ENCODE peak calls at places on chromosomes 1 and 21, in four cellular contexts. Z is OCI-LY7, M is GM23338, W is K562. J is an unnamed sample.
A peak's percentile ranks its signal among the peaks of the same experiment; 100 is the strongest.

GRCh38 chr1:9753121-9753531 is 70.6 kb downstream of the CLSTN1 start:
- DNase-seq in M (no peak), W (no peak), Z (no peak), J (peak; percentile 41)

GRCh38 chr21:17854771-17855170 is 35.6 kb upstream of the C21orf91 start:
- DNase-seq in M (no peak), Z (no peak), W (no peak), J (no peak)

GRCh38 chr1:205248793-205249601 is 21.3 kb downstream of the TMCC2 start:
- DNase-seq in M (no peak), Z (no peak), W (peak; percentile 69), J (peak; percentile 89)

GRCh38 chr1:100950776-100951175 is 54.9 kb downstream of the SLC30A7 start:
- DNase-seq in Z (no peak), M (peak; percentile 64), W (no peak), J (no peak)

GRCh38 chr1:194289569-194290266 is 1103.3 kb upstream of the B3GALT2 start:
- DNase-seq in W (no peak), M (peak; percentile 6), Z (peak; percentile 98), J (no peak)

GRCh38 chr21:25161571-25161970 is 445.7 kb downstream of the MRPL39 start:
- DNase-seq in M (no peak), Z (no peak), W (no peak), J (no peak)

GRCh38 chr1:226325178-226325577 is 16.2 kb upstream of the LIN9 start:
- DNase-seq in W (no peak), M (no peak), Z (no peak), J (no peak)

GRCh38 chr1:182664281-182664680 is 20.1 kb downstream of the RGS8 start:
- DNase-seq in Z (no peak), M (no peak), W (no peak), J (no peak)

GRCh38 chr21:36210779-36211659 is 54.4 kb downstream of the DOP1B start:
- DNase-seq in Z (no peak), M (peak; percentile 18), W (no peak), J (no peak)

GRCh38 chr1:29397256-29397590 is 160.9 kb downstream of the PTPRU start:
- DNase-seq in M (no peak), W (no peak), Z (no peak), J (peak; percentile 4)

GRCh38 chr1:207817778-207818751 is 66.2 kb downstream of the CD46 start:
- DNase-seq in M (no peak), Z (no peak), W (peak; percentile 83), J (no peak)

GRCh38 chr1:52477876-52478275 is 73.5 kb downstream of the PRPF38A start:
- DNase-seq in M (no peak), W (no peak), Z (no peak), J (no peak)

GRCh38 chr1:91383461-91383860 is 21.2 kb downstream of the HFM1 start:
- DNase-seq in M (no peak), Z (no peak), W (no peak), J (no peak)

GRCh38 chr1:110136911-110137310 is 13.4 kb upstream of the SLC6A17 start:
- DNase-seq in Z (no peak), W (no peak), M (peak; percentile 90), J (peak; percentile 28)

GRCh38 chr1:207873055-207873890 is 37.7 kb downstream of the CD34 start:
- DNase-seq in Z (no peak), M (no peak), W (no peak), J (no peak)

GRCh38 chr1:162631546-162632233 is 574 bp upstream of the DDR2 start:
- DNase-seq in Z (no peak), M (no peak), W (peak; percentile 30), J (peak; percentile 47)

GRCh38 chr1:36762174-36762573 is 272.1 kb downstream of the GRIK3 start:
- DNase-seq in W (no peak), Z (no peak), M (no peak), J (no peak)

GRCh38 chr1:155007253-155007828 is 4.7 kb downstream of the ZBTB7B start:
- DNase-seq in M (no peak), Z (no peak), W (no peak), J (no peak)

GRCh38 chr1:23370744-23371710 is 1.4 kb upstream of the ZNF436 start:
- DNase-seq in M (peak; percentile 87), Z (no peak), W (peak; percentile 75), J (peak; percentile 35)
- TF ChIP-seq CTCF in M (peak; percentile 30), Z (no peak), W (peak; percentile 37), J (no peak)

GRCh38 chr1:27990920-27991537 is 31.3 kb downstream of the XKR8 start:
- DNase-seq in W (no peak), M (no peak), Z (no peak), J (no peak)
- H3K36me3 ChIP-seq in W (peaks cover 84% of the 10 kb centered on the region), M (peaks cover 25% of the 10 kb centered on the region), Z (peaks cover 95% of the 10 kb centered on the region), J (no peaks in the 10 kb centered on the region)

DNA sequence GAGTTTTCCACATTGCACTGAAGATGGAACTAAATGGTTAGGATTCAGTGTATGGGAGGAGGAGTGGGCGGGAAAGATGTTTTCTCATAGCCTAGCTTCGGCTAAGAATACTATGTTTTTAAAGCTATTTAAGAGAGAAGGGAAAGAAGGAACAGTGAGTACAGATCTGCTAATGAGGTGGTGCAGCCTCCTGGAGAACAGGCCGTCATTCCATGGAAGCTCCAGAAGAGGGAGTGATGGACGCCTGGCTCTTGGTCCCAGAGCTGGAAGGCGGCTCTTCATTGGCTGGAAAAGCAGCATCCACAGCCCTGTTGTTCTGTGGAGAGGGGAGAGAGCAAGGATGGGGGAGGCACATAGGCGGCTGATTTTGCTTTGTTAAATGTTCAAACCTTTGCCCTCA is 6.9 kb downstream of the CAMK1G start:
- DNase-seq in M (peak; percentile 72), Z (no peak), W (peak; percentile 29), J (peak; percentile 57)
- TF ChIP-seq CTCF in M (peak; percentile 40), Z (no peak), W (peak; percentile 11), J (peak; percentile 26)

GRCh38 chr1:3427711-3428704 is 26.5 kb upstream of the ARHGEF16 start:
- DNase-seq in Z (no peak), M (no peak), W (no peak), J (no peak)

GRCh38 chr1:3429766-3430165 is 24.7 kb upstream of the ARHGEF16 start:
- DNase-seq in M (no peak), W (no peak), Z (no peak), J (no peak)

GRCh38 chr1:3429320-3429719 is 25.1 kb upstream of the ARHGEF16 start:
- DNase-seq in M (no peak), Z (no peak), W (no peak), J (no peak)

GRCh38 chr1:3430406-3430805 is 24.1 kb upstream of the ARHGEF16 start:
- DNase-seq in Z (no peak), W (no peak), M (no peak), J (no peak)

GRCh38 chr1:3428899-3429298 is 25.6 kb upstream of the ARHGEF16 start:
- DNase-seq in W (no peak), Z (no peak), M (no peak), J (no peak)
- H3K36me3 ChIP-seq in W (no peaks in the 10 kb centered on the region), Z (no peaks in the 10 kb centered on the region), M (no peaks in the 10 kb centered on the region), J (no peaks in the 10 kb centered on the region)

GRCh38 chr1:6092211-6092610 is 46.5 kb downstream of the KCNAB2 start:
- DNase-seq in M (no peak), W (no peak), Z (no peak), J (no peak)

GRCh38 chr1:6091823-6092109 is 46.1 kb downstream of the KCNAB2 start:
- DNase-seq in M (no peak), W (no peak), Z (no peak), J (no peak)

GRCh38 chr1:6090288-6090687 is 44.6 kb downstream of the KCNAB2 start:
- DNase-seq in M (no peak), Z (no peak), W (no peak), J (no peak)

GRCh38 chr1:6093061-6093460 is 47.4 kb downstream of the KCNAB2 start:
- DNase-seq in M (no peak), W (no peak), Z (no peak), J (peak; percentile 94)

DNA sequence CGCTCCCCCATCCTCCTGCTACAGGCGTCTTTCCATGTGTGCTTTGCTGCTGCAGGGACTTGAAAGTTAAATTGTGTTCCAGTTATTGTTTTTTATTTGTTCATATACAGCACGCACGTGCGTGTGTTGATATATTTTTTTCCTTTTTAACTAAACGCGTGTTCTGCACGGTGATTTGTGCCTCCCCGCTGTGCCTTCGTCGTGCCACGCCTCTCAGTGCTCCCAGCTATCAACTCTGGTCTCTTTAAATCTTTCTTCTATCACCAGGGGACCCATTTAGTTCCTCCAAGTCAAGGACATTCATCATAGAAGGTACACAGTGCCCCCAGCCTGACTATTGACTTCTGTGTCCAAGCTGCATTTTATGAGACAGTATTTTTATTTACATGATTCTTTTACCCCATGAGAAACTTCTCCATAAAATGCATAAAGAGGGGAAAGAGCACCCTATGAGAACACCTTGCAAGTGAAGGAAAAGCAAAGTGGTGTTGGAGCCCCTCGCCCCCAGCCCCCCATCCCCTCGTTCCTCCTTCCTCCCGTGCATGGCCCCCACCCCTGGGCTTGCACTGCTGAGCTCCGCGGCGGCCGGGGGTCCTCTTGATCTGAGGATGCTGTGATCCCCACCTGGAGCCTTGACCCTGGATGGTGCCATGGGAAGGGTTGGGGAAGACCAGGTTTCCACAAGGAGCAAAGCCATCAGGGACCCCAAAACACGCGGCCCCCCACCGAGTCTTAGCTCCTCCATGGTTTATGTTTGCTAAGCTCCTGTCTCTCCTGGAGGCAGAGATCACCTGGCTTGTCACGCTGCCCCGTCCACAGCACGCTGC is 45.5 kb downstream of the KCNAB2 start:
- DNase-seq in W (no peak), Z (no peak), M (no peak), J (no peak)
- TF ChIP-seq CTCF in W (no peak), Z (no peak), M (no peak), J (no peak)

DNA sequence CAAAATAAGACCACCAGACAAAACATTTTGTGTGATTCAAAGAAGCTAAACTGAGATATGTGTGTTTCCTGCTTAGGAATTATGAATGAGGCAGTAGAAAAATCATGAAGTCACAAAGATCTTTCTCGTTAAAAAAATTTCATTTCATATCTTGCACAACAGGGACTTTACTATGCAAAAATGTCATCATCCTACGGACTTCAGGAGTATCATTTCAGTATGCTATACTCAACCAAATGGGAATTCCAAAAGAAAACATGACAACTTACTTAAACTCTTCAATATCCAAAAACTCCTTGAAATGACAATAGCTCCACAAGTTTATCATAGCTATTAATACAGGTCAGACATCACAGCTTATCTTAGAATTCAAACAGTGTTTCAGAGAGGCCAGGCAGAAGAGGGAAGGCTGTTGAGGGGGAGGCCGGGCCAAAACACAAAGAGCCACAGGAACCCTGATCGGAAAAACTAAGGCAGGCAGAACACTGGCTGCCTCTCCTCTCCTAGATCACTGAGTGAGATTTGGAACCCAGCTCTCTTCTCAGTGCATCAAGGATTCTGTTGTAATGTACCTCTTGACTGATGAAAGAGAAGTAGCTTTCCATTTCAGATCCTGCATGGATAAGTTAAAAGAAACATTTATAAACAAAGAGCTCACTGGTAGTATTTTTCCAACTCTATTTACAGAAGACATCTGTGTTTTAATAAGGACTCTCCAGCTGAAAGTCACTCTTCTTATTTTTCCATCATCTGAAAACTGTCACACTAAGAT is 66.9 kb downstream of the TESK2 start:
- DNase-seq in Z (no peak), W (no peak), M (no peak), J (no peak)
- H3K36me3 ChIP-seq in Z (no peaks in the 10 kb centered on the region), W (no peaks in the 10 kb centered on the region), M (no peaks in the 10 kb centered on the region), J (no peaks in the 10 kb centered on the region)